ENCODE peak calls at places on chromosomes 3 and 15, in six cellular contexts. O is GM20000; R is stimulated activated CD8-positive, alpha-beta memory T cell treated with anti-CD3 and anti-CD28 coated beads, Interleukin-4, amount 100 ng/mL, for 1 hour; B is uterus; W is ELF-1; T is HCT116. J is an unnamed sample.

GRCh38 chr3:37967252-37967881 is 23.2 kb upstream of the VILL start:
- DNase-seq in O (peak), R (peak), B (peak), W (peak), T (peak), J (no peak)

GRCh38 chr3:182414586-182414985 is 378.7 kb upstream of the ATP11B start:
- DNase-seq in O (no peak), R (no peak), B (no peak), W (peak), T (no peak), J (no peak)

GRCh38 chr15:82643992-82644391 is 3.2 kb downstream of the CPEB1 start:
- DNase-seq in O (no peak), R (no peak), B (no peak), W (peak), T (no peak), J (no peak)

GRCh38 chr3:127693336-127693843 is 20.6 kb downstream of the ABTB1 start:
- DNase-seq in O (no peak), R (no peak), B (no peak), W (no peak), T (no peak), J (no peak)

GRCh38 chr3:133991209-133991608 is 38.5 kb downstream of the SLCO2A1 start:
- DNase-seq in O (no peak), R (no peak), B (peak), W (no peak), T (no peak), J (no peak)

GRCh38 chr3:197189633-197190032 is 108.8 kb downstream of the DLG1 start:
- DNase-seq in O (no peak), R (no peak), B (no peak), W (no peak), T (no peak), J (no peak)

GRCh38 chr3:172591876-172592771 is 68.9 kb upstream of the TNFSF10 start:
- DNase-seq in O (peak), R (peak), B (no peak), W (no peak), T (no peak), J (no peak)

GRCh38 chr15:85000189-85000864 is 18.7 kb downstream of the PDE8A start:
- DNase-seq in O (no peak), R (no peak), B (no peak), W (no peak), T (no peak), J (no peak)

GRCh38 chr3:126466886-126467610 is 8.6 kb downstream of the ZXDC start:
- DNase-seq in O (no peak), R (no peak), B (peak), W (no peak), T (no peak), J (no peak)

GRCh38 chr3:52444860-52445793 is at the start of gene SEMA3G:
- DNase-seq in O (peak), R (peak), B (no peak), W (peak), T (peak), J (no peak)

GRCh38 chr3:160447544-160447943 is 2.0 kb downstream of the TRIM59 start:
- DNase-seq in O (no peak), R (no peak), B (no peak), W (no peak), T (no peak), J (peak)

GRCh38 chr3:45664558-45664957 is 24.6 kb upstream of the SACM1L start:
- DNase-seq in O (peak), R (peak), B (no peak), W (no peak), T (no peak), J (no peak)

GRCh38 chr3:136068708-136069107 is 103.2 kb downstream of the PPP2R3A start:
- DNase-seq in O (no peak), R (no peak), B (no peak), W (no peak), T (no peak), J (peak)

GRCh38 chr3:56923546-56924224 is 121.9 kb upstream of the ARHGEF3 start:
- DNase-seq in O (no peak), R (peak), B (peak), W (no peak), T (peak), J (no peak)

GRCh38 chr15:70284438-70285214 is 186.9 kb upstream of the TLE3 start:
- DNase-seq in O (no peak), R (no peak), B (no peak), W (no peak), T (no peak), J (no peak)

GRCh38 chr15:83655237-83655616 is 1.3 kb downstream of the ADAMTSL3 start:
- DNase-seq in O (no peak), R (no peak), B (no peak), W (no peak), T (no peak), J (no peak)

GRCh38 chr15:92091155-92091734 is 237.7 kb downstream of the SLCO3A1 start:
- DNase-seq in O (no peak), R (no peak), B (no peak), W (peak), T (peak), J (no peak)

GRCh38 chr3:99509224-99509623 is 129.2 kb upstream of the COL8A1 start:
- DNase-seq in O (no peak), R (no peak), B (no peak), W (no peak), T (no peak), J (no peak)

GRCh38 chr15:101520395-101520794 is 30.9 kb upstream of the PCSK6 start:
- DNase-seq in O (no peak), R (no peak), B (no peak), W (no peak), T (no peak), J (no peak)

GRCh38 chr3:166060789-166061479 is 223.7 kb upstream of the BCHE start:
- DNase-seq in O (no peak), R (no peak), B (no peak), W (peak), T (no peak), J (no peak)

GRCh38 chr15:39608185-39608584 is 27.3 kb downstream of the THBS1 start:
- DNase-seq in O (no peak), R (no peak), B (no peak), W (no peak), T (no peak), J (no peak)

GRCh38 chr3:121883507-121883906 is 10.7 kb upstream of the SLC15A2 start:
- DNase-seq in O (peak), R (no peak), B (no peak), W (no peak), T (peak), J (peak)

GRCh38 chr15:67303490-67304363 is 49.1 kb downstream of the IQCH start:
- DNase-seq in O (peak), R (no peak), B (peak), W (no peak), T (peak), J (peak)

GRCh38 chr3:72043212-72044133 is 258.5 kb upstream of the PROK2 start:
- DNase-seq in O (peak), R (no peak), B (no peak), W (no peak), T (no peak), J (no peak)

GRCh38 chr3:171417813-171418212 is 42.4 kb downstream of the TNIK start:
- DNase-seq in O (no peak), R (no peak), B (no peak), W (no peak), T (no peak), J (peak)

GRCh38 chr3:58383476-58383875 is 50.2 kb downstream of the PDHB start:
- DNase-seq in O (no peak), R (no peak), B (no peak), W (no peak), T (no peak), J (no peak)

GRCh38 chr3:112653881-112654300 is 12.9 kb upstream of the CCDC80 start:
- DNase-seq in O (no peak), R (no peak), B (peak), W (no peak), T (no peak), J (peak)

GRCh38 chr15:40775740-40776536 is 6.2 kb downstream of the C15orf62 start:
- DNase-seq in O (no peak), R (no peak), B (no peak), W (no peak), T (no peak), J (no peak)

GRCh38 chr3:133014325-133014724 is 23.9 kb upstream of the TMEM108 start:
- DNase-seq in O (no peak), R (no peak), B (no peak), W (no peak), T (no peak), J (no peak)

GRCh38 chr15:63686352-63686751 is 89.2 kb downstream of the FBXL22 start:
- DNase-seq in O (no peak), R (no peak), B (no peak), W (no peak), T (no peak), J (no peak)

GRCh38 chr3:4311496-4311895 is 8.3 kb downstream of the SETMAR start:
- DNase-seq in O (no peak), R (no peak), B (no peak), W (no peak), T (no peak), J (no peak)

GRCh38 chr15:43903864-43904290 is 77.1 kb downstream of the WDR76 start:
- DNase-seq in O (peak), R (peak), B (peak), W (peak), T (peak), J (no peak)

J was measured in HS-5.